ENCODE peak calls at places on chromosomes 3 and 15, in four cellular contexts. One of them, this sample, is unnamed.

GRCh38 chr3:187740446-187741399 is 4.5 kb downstream of the BCL6 start:
- DNase-seq in HepG2: no peak
- DNase-seq in K562: peak; percentile 69
- DNase-seq in WTC11: peak; percentile 77
- DNase-seq in this sample: no peak

GRCh38 chr3:127673191-127674098 is 693 bp downstream of the ABTB1 start:
- DNase-seq in HepG2: no peak
- DNase-seq in K562: peak; percentile 38
- DNase-seq in WTC11: peak; percentile 17
- DNase-seq in this sample: peak; percentile 52

GRCh38 chr3:69084326-69084667 is 440 bp upstream of the ARL6IP5 start:
- DNase-seq in HepG2: peak; percentile 42
- DNase-seq in K562: peak; percentile 24
- DNase-seq in WTC11: no peak
- DNase-seq in this sample: no peak

GRCh38 chr15:48358681-48359152 is 27.5 kb downstream of the DUT start:
- DNase-seq in HepG2: no peak
- DNase-seq in K562: no peak
- DNase-seq in WTC11: no peak
- DNase-seq in this sample: no peak

GRCh38 chr15:73442436-73442835 is 528 bp upstream of the REC114 start:
- DNase-seq in HepG2: no peak
- DNase-seq in K562: no peak
- DNase-seq in WTC11: no peak
- DNase-seq in this sample: no peak

GRCh38 chr15:62059818-62060115 is 480 bp downstream of the VPS13C start:
- DNase-seq in HepG2: peak; percentile 61
- DNase-seq in K562: peak; percentile 69
- DNase-seq in WTC11: peak; percentile 47
- DNase-seq in this sample: peak; percentile 19

GRCh38 chr3:125470671-125471070 is 49.3 kb downstream of the SNX4 start:
- DNase-seq in HepG2: no peak
- DNase-seq in K562: no peak
- DNase-seq in WTC11: no peak
- DNase-seq in this sample: no peak

GRCh38 chr3:98855811-98856400 is 45.6 kb downstream of the DCBLD2 start:
- DNase-seq in HepG2: no peak
- DNase-seq in K562: no peak
- DNase-seq in WTC11: no peak
- DNase-seq in this sample: no peak

GRCh38 chr3:117126460-117126859 is 416.9 kb downstream of the TUSC7 start:
- DNase-seq in HepG2: no peak
- DNase-seq in K562: no peak
- DNase-seq in WTC11: no peak
- DNase-seq in this sample: no peak

GRCh38 chr3:172965256-172965655 is 175.8 kb downstream of the SPATA16 start:
- DNase-seq in HepG2: no peak
- DNase-seq in K562: no peak
- DNase-seq in WTC11: no peak
- DNase-seq in this sample: no peak

GRCh38 chr3:185934726-185935464 is 2.9 kb downstream of the TRA2B start:
- DNase-seq in HepG2: no peak
- DNase-seq in K562: no peak
- DNase-seq in WTC11: no peak
- DNase-seq in this sample: no peak

GRCh38 chr15:66452421-66452820 is 45.1 kb downstream of the SNAPC5 start:
- DNase-seq in HepG2: no peak
- DNase-seq in K562: no peak
- DNase-seq in WTC11: no peak
- DNase-seq in this sample: no peak

GRCh38 chr3:53881691-53882593 is at the start of gene ACTR8:
- DNase-seq in HepG2: peak; percentile 71
- DNase-seq in K562: peak; percentile 83
- DNase-seq in WTC11: peak; percentile 90
- DNase-seq in this sample: peak; percentile 91

GRCh38 chr3:72692959-72693518 is 155.2 kb downstream of the SHQ1 start:
- DNase-seq in HepG2: no peak
- DNase-seq in K562: no peak
- DNase-seq in WTC11: peak; percentile 24
- DNase-seq in this sample: no peak

GRCh38 chr3:5384557-5384956 is 197.1 kb downstream of the EDEM1 start:
- DNase-seq in HepG2: no peak
- DNase-seq in K562: no peak
- DNase-seq in WTC11: no peak
- DNase-seq in this sample: no peak

DNA sequence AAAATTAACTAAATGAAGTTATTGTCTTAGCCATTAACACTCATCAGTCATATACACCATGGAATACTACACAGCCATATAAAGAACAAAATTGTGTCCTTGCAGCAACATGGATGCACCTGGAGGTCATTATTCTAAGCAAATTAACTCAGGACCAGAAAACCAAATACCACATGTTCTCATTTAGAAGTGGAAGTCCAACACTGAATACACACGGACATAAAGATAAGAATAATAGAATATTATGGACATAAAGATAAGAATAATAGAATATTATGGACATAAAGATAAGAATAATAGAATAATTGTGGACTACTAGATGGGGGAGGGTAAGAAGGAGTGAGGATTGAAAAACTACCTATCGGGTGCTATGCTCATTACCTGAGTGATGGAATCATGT is 122.3 kb downstream of the CHL1 start:
- DNase-seq in HepG2: no peak
- DNase-seq in K562: no peak
- DNase-seq in WTC11: no peak
- DNase-seq in this sample: no peak
- TF ChIP-seq ELF4 in HepG2: no peak
- TF ChIP-seq ELF4 in K562: no peak
- TF ChIP-seq ELF4 in WTC11: no peak
- TF ChIP-seq ELF4 in this sample: no peak

GRCh38 chr15:51649659-51650521 is 27.3 kb upstream of the DMXL2 start:
- DNase-seq in HepG2: peak; percentile 68
- DNase-seq in K562: peak; percentile 88
- DNase-seq in WTC11: no peak
- DNase-seq in this sample: peak; percentile 30

GRCh38 chr15:51647128-51647562 is 24.6 kb upstream of the DMXL2 start:
- DNase-seq in HepG2: no peak
- DNase-seq in K562: peak; percentile 95
- DNase-seq in WTC11: no peak
- DNase-seq in this sample: no peak

DNA sequence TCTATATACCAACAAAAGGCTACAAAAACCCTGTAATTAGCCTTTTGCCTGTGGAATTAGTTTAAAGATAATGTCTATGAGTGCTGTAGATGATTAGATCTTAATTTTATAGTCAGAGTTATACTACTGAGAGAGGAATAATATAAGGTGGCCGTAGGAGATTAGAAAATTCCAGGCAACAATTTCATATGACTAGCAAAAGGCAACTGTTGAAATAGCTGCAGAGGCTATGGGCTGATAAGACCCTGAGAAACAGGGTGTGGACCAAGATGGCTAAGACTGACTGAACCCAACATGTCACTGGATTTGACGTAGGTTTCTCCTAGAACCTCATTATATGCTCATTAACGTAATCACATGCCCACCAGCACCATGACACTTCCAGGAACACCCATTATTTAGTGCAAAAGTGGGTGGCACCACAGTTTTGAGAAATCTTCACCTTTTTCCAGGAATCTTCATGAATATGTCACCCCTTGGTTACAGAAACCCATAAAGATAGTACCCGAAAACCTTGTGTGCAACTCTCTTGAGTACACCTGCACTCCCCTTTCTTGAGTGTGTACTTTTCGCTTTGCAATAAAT is 29.1 kb upstream of the SCG3 start:
- DNase-seq in HepG2: no peak
- DNase-seq in K562: peak; percentile 94
- DNase-seq in WTC11: no peak
- DNase-seq in this sample: no peak
- TF ChIP-seq ELF4 in HepG2: no peak
- TF ChIP-seq ELF4 in K562: peak; percentile 20
- TF ChIP-seq ELF4 in WTC11: no peak
- TF ChIP-seq ELF4 in this sample: no peak

GRCh38 chr3:130894130-130894872 is 417 bp downstream of the ATP2C1 start:
- DNase-seq in HepG2: peak; percentile 2
- DNase-seq in K562: peak; percentile 54
- DNase-seq in WTC11: peak; percentile 50
- DNase-seq in this sample: peak; percentile 29
- TF ChIP-seq ELF4 in HepG2: no peak
- TF ChIP-seq ELF4 in K562: no peak
- TF ChIP-seq ELF4 in WTC11: no peak
- TF ChIP-seq ELF4 in this sample: no peak

GRCh38 chr3:12472000-12472399 is 12.3 kb upstream of the TSEN2 start:
- DNase-seq in HepG2: no peak
- DNase-seq in K562: no peak
- DNase-seq in WTC11: no peak
- DNase-seq in this sample: no peak
- TF ChIP-seq ELF4 in HepG2: no peak
- TF ChIP-seq ELF4 in K562: no peak
- TF ChIP-seq ELF4 in WTC11: no peak
- TF ChIP-seq ELF4 in this sample: no peak

GRCh38 chr3:64179249-64179648 is 46.0 kb downstream of the PRICKLE2 start:
- DNase-seq in HepG2: no peak
- DNase-seq in K562: no peak
- DNase-seq in WTC11: no peak
- DNase-seq in this sample: no peak
- TF ChIP-seq ELF4 in HepG2: no peak
- TF ChIP-seq ELF4 in K562: no peak
- TF ChIP-seq ELF4 in WTC11: no peak
- TF ChIP-seq ELF4 in this sample: no peak

GRCh38 chr3:100106094-100106493 is 8.2 kb downstream of the FILIP1L start:
- DNase-seq in HepG2: no peak
- DNase-seq in K562: no peak
- DNase-seq in WTC11: no peak
- DNase-seq in this sample: no peak

GRCh38 chr3:100104817-100105413 is 9.4 kb downstream of the FILIP1L start:
- DNase-seq in HepG2: no peak
- DNase-seq in K562: no peak
- DNase-seq in WTC11: no peak
- DNase-seq in this sample: no peak

GRCh38 chr3:100107227-100107626 is 7.1 kb downstream of the FILIP1L start:
- DNase-seq in HepG2: no peak
- DNase-seq in K562: no peak
- DNase-seq in WTC11: no peak
- DNase-seq in this sample: no peak

GRCh38 chr3:100105536-100105935 is 8.8 kb downstream of the FILIP1L start:
- DNase-seq in HepG2: no peak
- DNase-seq in K562: no peak
- DNase-seq in WTC11: no peak
- DNase-seq in this sample: no peak

GRCh38 chr3:100106531-100107155 is 7.7 kb downstream of the FILIP1L start:
- DNase-seq in HepG2: no peak
- DNase-seq in K562: no peak
- DNase-seq in WTC11: no peak
- DNase-seq in this sample: no peak
- TF ChIP-seq ELF4 in HepG2: no peak
- TF ChIP-seq ELF4 in K562: no peak
- TF ChIP-seq ELF4 in WTC11: no peak
- TF ChIP-seq ELF4 in this sample: no peak

GRCh38 chr3:48218537-48218936 is 4.8 kb upstream of the CAMP start:
- DNase-seq in HepG2: no peak
- DNase-seq in K562: no peak
- DNase-seq in WTC11: no peak
- DNase-seq in this sample: no peak

GRCh38 chr3:48217449-48217848 is 5.8 kb upstream of the CAMP start:
- DNase-seq in HepG2: no peak
- DNase-seq in K562: no peak
- DNase-seq in WTC11: no peak
- DNase-seq in this sample: no peak

GRCh38 chr3:48220746-48221145 is 2.5 kb upstream of the CAMP start:
- DNase-seq in HepG2: no peak
- DNase-seq in K562: no peak
- DNase-seq in WTC11: no peak
- DNase-seq in this sample: no peak

GRCh38 chr3:48222616-48223513 is at the start of gene CAMP:
- DNase-seq in HepG2: peak; percentile 70
- DNase-seq in K562: peak; percentile 24
- DNase-seq in WTC11: no peak
- DNase-seq in this sample: peak; percentile 37

GRCh38 chr3:48219543-48219942 is 3.8 kb upstream of the CAMP start:
- DNase-seq in HepG2: no peak
- DNase-seq in K562: no peak
- DNase-seq in WTC11: no peak
- DNase-seq in this sample: no peak
- TF ChIP-seq ELF4 in HepG2: no peak
- TF ChIP-seq ELF4 in K562: no peak
- TF ChIP-seq ELF4 in WTC11: no peak
- TF ChIP-seq ELF4 in this sample: no peak

GRCh38 chr3:66379565-66379964 is 121.3 kb downstream of the LRIG1 start:
- DNase-seq in HepG2: no peak
- DNase-seq in K562: no peak
- DNase-seq in WTC11: no peak
- DNase-seq in this sample: no peak

GRCh38 chr3:66378256-66378655 is 122.6 kb downstream of the LRIG1 start:
- DNase-seq in HepG2: no peak
- DNase-seq in K562: peak; percentile 17
- DNase-seq in WTC11: peak; percentile 67
- DNase-seq in this sample: peak; percentile 62

GRCh38 chr3:66377800-66378199 is 123.0 kb downstream of the LRIG1 start:
- DNase-seq in HepG2: no peak
- DNase-seq in K562: no peak
- DNase-seq in WTC11: no peak
- DNase-seq in this sample: no peak

GRCh38 chr3:66372681-66373350 is 128.0 kb downstream of the LRIG1 start:
- DNase-seq in HepG2: peak; percentile 10
- DNase-seq in K562: peak; percentile 4
- DNase-seq in WTC11: peak; percentile 77
- DNase-seq in this sample: peak; percentile 56

DNA sequence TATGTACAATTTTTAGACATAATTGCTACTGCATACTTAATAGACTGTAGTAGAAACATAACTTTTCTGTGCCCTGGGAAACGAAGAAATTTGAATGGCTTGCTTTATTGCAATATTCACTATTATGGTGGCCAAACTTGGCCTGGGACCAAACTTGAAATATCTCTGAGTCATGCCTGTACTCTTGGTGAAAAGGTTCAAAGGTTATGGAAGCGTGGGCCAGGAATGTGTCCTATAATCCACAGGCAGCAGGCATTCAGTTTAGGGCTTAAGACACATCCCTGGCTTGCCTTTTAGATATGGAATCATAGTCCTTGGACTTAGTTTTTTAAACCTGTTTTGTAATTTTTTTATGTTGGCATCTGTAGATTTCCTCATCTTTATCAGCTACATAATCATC is 124.3 kb downstream of the LRIG1 start:
- DNase-seq in HepG2: peak; percentile 90
- DNase-seq in K562: peak; percentile 30
- DNase-seq in WTC11: no peak
- DNase-seq in this sample: no peak
- TF ChIP-seq ELF4 in HepG2: no peak
- TF ChIP-seq ELF4 in K562: no peak
- TF ChIP-seq ELF4 in WTC11: no peak
- TF ChIP-seq ELF4 in this sample: no peak